ENCODE peak calls at places on chromosome 22, in four cellular contexts. D is psoas muscle, G is endodermal cell, X is heart left ventricle. R is an unnamed sample.

GRCh38 chr22:39493759-39494158 is 8.3 kb upstream of the MIEF1 start:
- DNase-seq in D (no peak), G (no peak), X (no peak), R (no peak)

GRCh38 chr22:19631899-19632670 is 82.2 kb upstream of the SEPTIN5 start:
- DNase-seq in D (no peak), G (peak; percentile 89), X (no peak), R (peak; percentile 56)

GRCh38 chr22:39617342-39617741 is 46.8 kb downstream of the CACNA1I start:
- DNase-seq in D (no peak), G (no peak), X (no peak), R (no peak)

GRCh38 chr22:20268350-20269012 is 363 bp upstream of the RTN4R start:
- DNase-seq in D (peak; percentile 69), G (peak; percentile 89), X (peak; percentile 54), R (no peak)

GRCh38 chr22:20272700-20273099 is 4.6 kb upstream of the RTN4R start:
- DNase-seq in D (no peak), G (no peak), X (peak; percentile 21), R (no peak)

GRCh38 chr22:24498826-24499225 is 3.7 kb downstream of the UPB1 start:
- DNase-seq in D (no peak), G (peak; percentile 51), X (no peak), R (no peak)

GRCh38 chr22:38034278-38034882 is 22.8 kb upstream of the PICK1 start:
- DNase-seq in D (peak; percentile 63), G (peak; percentile 89), X (peak; percentile 78), R (no peak)

GRCh38 chr22:17629646-17630045 is 1.1 kb upstream of the ATP6V1E1 start:
- DNase-seq in D (no peak), G (no peak), X (no peak), R (no peak)

GRCh38 chr22:42670921-42671709 is 21.9 kb upstream of the CYB5R3 start:
- DNase-seq in D (no peak), G (no peak), X (no peak), R (no peak)

GRCh38 chr22:23127055-23127756 is 14.6 kb downstream of the RSPH14 start:
- DNase-seq in D (no peak), G (no peak), X (no peak), R (no peak)

GRCh38 chr22:26585104-26585790 is 4.7 kb downstream of the TPST2 start:
- DNase-seq in D (peak; percentile 69), G (no peak), X (peak; percentile 89), R (peak; percentile 79)
- TF ChIP-seq CTCF in D (no peak), G (peak; percentile 30), X (peak; percentile 29), R (no peak)

GRCh38 chr22:44746061-44746789 is 6.2 kb upstream of the ARHGAP8 start:
- DNase-seq in D (no peak), G (no peak), X (no peak), R (no peak)

GRCh38 chr22:44741929-44742328 is 10.4 kb upstream of the ARHGAP8 start:
- DNase-seq in D (no peak), G (no peak), X (no peak), R (no peak)

GRCh38 chr22:44743247-44743646 is 9.1 kb upstream of the ARHGAP8 start:
- DNase-seq in D (no peak), G (no peak), X (no peak), R (no peak)

GRCh38 chr22:44746836-44747519 is 5.4 kb upstream of the ARHGAP8 start:
- DNase-seq in D (no peak), G (peak; percentile 76), X (no peak), R (no peak)

GRCh38 chr22:44743804-44744211 is 8.6 kb upstream of the ARHGAP8 start:
- DNase-seq in D (no peak), G (no peak), X (no peak), R (no peak)
- H3K4me3 ChIP-seq in D (no peak overlapping the region), G (no peak overlapping the region), X (no peak overlapping the region), R (no peak overlapping the region)

DNA sequence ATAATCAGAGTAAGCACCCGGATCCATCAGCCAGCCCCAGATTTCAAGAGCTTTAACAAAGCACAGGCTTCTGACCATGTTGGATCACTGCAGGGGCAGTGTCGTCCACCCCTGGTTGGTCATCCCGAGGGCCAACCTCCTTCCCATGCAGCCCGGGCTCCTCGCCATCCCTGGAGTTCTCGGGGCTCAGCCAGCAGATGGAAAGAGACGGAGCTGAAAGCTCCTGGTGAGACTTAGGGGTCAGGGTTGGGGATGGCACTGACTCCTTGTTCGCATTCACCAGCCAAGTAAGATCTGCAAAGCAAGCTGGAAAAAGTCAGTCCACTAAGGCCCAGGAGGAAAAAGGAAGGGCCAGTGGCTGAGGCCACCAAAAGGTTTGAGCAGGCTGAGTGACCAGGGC is 888.9 kb downstream of the BRD1 start:
- DNase-seq in D (no peak), G (peak; percentile 25), X (no peak), R (peak; percentile 43)
- H3K27ac ChIP-seq in D (no peak overlapping the region), G (no peak overlapping the region), X (no peak overlapping the region), R (no peak overlapping the region)

GRCh38 chr22:32620992-32621391 is 146.4 kb downstream of the FBXO7 start:
- DNase-seq in D (no peak), G (peak; percentile 73), X (no peak), R (no peak)
- TF ChIP-seq CTCF in D (no peak), G (peak; percentile 65), X (no peak), R (no peak)

GRCh38 chr22:27573280-27573711 is 228.3 kb downstream of the MN1 start:
- DNase-seq in D (no peak), G (no peak), X (no peak), R (no peak)
- H3K4me3 ChIP-seq in D (no peak overlapping the region), G (no peak overlapping the region), X (no peak overlapping the region), R (no peak overlapping the region)

DNA sequence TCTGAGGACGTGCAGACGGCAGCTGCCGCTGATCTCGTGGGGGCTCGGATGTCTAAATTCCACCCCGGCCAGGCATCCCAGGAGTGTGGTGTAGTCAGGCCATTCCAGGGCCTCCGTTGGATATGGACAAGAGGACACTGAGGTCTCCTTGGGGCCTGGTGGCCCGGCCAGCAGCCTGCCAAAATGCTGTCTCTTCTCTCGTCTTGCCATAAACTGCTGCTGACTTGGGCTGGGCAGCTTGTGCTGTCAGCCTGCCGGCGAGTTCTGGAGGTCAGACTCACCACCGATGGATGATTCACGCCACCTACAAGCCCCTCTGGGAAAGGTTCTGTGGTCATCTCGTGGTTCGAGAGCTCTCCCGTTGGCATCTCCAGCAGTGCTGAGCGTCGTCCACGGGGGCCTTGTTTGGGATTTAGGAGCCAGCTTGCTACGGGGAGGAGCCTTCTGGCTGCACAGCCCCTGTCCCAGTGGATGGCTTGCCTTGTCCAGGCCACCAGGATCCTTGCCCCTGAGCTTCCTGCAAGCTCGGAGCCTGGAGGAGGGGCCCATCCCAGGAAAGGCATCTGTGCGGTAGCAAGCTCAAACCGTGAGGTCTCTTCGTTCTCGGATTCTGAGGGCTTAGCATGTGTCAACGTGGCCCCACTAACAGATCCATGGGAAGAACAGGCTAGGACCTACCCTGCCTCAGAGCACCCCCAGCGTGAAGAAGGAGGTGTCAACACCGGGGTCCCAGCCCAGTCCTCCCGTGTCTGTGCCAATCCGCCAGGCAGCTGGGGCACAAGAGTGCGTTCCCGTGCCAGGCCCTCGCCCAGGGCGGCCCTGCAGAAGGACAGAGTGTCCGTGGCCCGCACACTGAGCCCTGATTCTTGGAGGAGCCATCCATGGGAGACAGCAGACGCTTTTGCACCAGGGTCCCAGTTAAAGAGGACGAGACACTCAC is 1114.1 kb downstream of the BRD1 start:
- DNase-seq in D (no peak), G (peak; percentile 35), X (no peak), R (no peak)
- H3K27ac ChIP-seq in D (no peak overlapping the region), G (no peak overlapping the region), X (no peak overlapping the region), R (no peak overlapping the region)

DNA sequence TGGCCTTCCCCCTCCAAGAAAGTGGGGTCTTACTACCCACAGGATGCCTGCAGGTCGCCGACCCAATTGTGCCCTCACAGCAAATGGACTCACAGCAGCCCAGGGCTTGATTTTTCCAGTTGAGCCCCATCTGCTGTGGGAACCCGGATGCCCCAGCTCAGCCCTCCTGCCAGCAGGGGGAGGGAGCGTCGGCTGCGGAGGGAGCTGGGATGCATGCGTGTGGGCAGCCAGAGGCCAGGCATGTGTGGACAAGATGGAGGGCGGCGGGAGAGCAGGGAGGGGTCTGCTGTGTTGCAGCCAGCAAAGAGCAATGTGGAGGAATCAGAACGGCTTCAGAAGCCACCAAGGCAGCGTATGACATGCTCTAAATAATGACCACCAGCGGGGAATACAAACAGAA is 41.0 kb upstream of the EIF3D start:
- DNase-seq in D (no peak), G (peak; percentile 87), X (no peak), R (no peak)
- TF ChIP-seq CTCF in D (no peak), G (peak; percentile 74), X (no peak), R (no peak)